ENCODE peak calls at places on chromosomes 4 and X, in seven cellular contexts. One of them, this sample, is unnamed.

GRCh38 chr4:151166662-151167061 is 67.2 kb downstream of the RPS3A start:
- DNase-seq in lower leg skin: no peak
- DNase-seq in GM23338: no peak
- DNase-seq in endothelial cell of umbilical vein: no peak
- DNase-seq in transverse colon: no peak
- DNase-seq in cardiac muscle cell: no peak
- DNase-seq in astrocyte: no peak
- DNase-seq in this sample: no peak

GRCh38 chr4:126851391-126851790 is 781.4 kb upstream of the INTU start:
- DNase-seq in lower leg skin: no peak
- DNase-seq in GM23338: no peak
- DNase-seq in endothelial cell of umbilical vein: no peak
- DNase-seq in transverse colon: no peak
- DNase-seq in cardiac muscle cell: no peak
- DNase-seq in astrocyte: peak; percentile 78
- DNase-seq in this sample: peak; percentile 28

GRCh38 chr4:47071863-47072441 is 40.6 kb downstream of the GABRB1 start:
- DNase-seq in lower leg skin: no peak
- DNase-seq in GM23338: no peak
- DNase-seq in endothelial cell of umbilical vein: peak; percentile 75
- DNase-seq in transverse colon: no peak
- DNase-seq in cardiac muscle cell: no peak
- DNase-seq in astrocyte: peak; percentile 86
- DNase-seq in this sample: peak; percentile 57

GRCh38 chr4:101141855-101142254 is 205.5 kb downstream of the PPP3CA start:
- DNase-seq in lower leg skin: no peak
- DNase-seq in GM23338: no peak
- DNase-seq in endothelial cell of umbilical vein: no peak
- DNase-seq in transverse colon: no peak
- DNase-seq in cardiac muscle cell: no peak
- DNase-seq in astrocyte: no peak
- DNase-seq in this sample: no peak

GRCh38 chrX:68419934-68420333 is 13.4 kb downstream of the OPHN1 start:
- DNase-seq in lower leg skin: no peak
- DNase-seq in GM23338: no peak
- DNase-seq in endothelial cell of umbilical vein: no peak
- DNase-seq in transverse colon: no peak
- DNase-seq in cardiac muscle cell: no peak
- DNase-seq in astrocyte: no peak
- DNase-seq in this sample: no peak

GRCh38 chr4:182555997-182556418 is 312.8 kb downstream of the TENM3 start:
- DNase-seq in lower leg skin: peak; percentile 16
- DNase-seq in GM23338: peak; percentile 86
- DNase-seq in endothelial cell of umbilical vein: no peak
- DNase-seq in transverse colon: no peak
- DNase-seq in cardiac muscle cell: no peak
- DNase-seq in astrocyte: peak; percentile 90
- DNase-seq in this sample: peak; percentile 70

GRCh38 chrX:75522565-75523411 is at the start of gene ZDHHC15:
- DNase-seq in lower leg skin: peak; percentile 18
- DNase-seq in GM23338: peak; percentile 73
- DNase-seq in endothelial cell of umbilical vein: peak; percentile 0
- DNase-seq in transverse colon: peak; percentile 17
- DNase-seq in cardiac muscle cell: peak; percentile 72
- DNase-seq in astrocyte: peak; percentile 45
- DNase-seq in this sample: no peak

GRCh38 chr4:40934671-40935070 is 184.9 kb downstream of the NSUN7 start:
- DNase-seq in lower leg skin: no peak
- DNase-seq in GM23338: peak; percentile 38
- DNase-seq in endothelial cell of umbilical vein: no peak
- DNase-seq in transverse colon: no peak
- DNase-seq in cardiac muscle cell: no peak
- DNase-seq in astrocyte: no peak
- DNase-seq in this sample: no peak

GRCh38 chr4:107794001-107794400 is 30.7 kb upstream of the SGMS2 start:
- DNase-seq in lower leg skin: no peak
- DNase-seq in GM23338: peak; percentile 6
- DNase-seq in endothelial cell of umbilical vein: no peak
- DNase-seq in transverse colon: peak; percentile 70
- DNase-seq in cardiac muscle cell: no peak
- DNase-seq in astrocyte: no peak
- DNase-seq in this sample: no peak

GRCh38 chr4:74934016-74934821 is 1.3 kb downstream of the PARM1 start:
- DNase-seq in lower leg skin: no peak
- DNase-seq in GM23338: peak; percentile 74
- DNase-seq in endothelial cell of umbilical vein: peak; percentile 42
- DNase-seq in transverse colon: peak; percentile 54
- DNase-seq in cardiac muscle cell: peak; percentile 61
- DNase-seq in astrocyte: peak; percentile 9
- DNase-seq in this sample: peak; percentile 44

GRCh38 chr4:11505225-11505971 is 76.7 kb upstream of the HS3ST1 start:
- DNase-seq in lower leg skin: no peak
- DNase-seq in GM23338: no peak
- DNase-seq in endothelial cell of umbilical vein: peak; percentile 96
- DNase-seq in transverse colon: peak; percentile 56
- DNase-seq in cardiac muscle cell: no peak
- DNase-seq in astrocyte: peak; percentile 80
- DNase-seq in this sample: peak; percentile 50

GRCh38 chr4:1504786-1505500 is 98.7 kb upstream of the NKX1-1 start:
- DNase-seq in lower leg skin: no peak
- DNase-seq in GM23338: no peak
- DNase-seq in endothelial cell of umbilical vein: no peak
- DNase-seq in transverse colon: peak; percentile 1
- DNase-seq in cardiac muscle cell: no peak
- DNase-seq in astrocyte: no peak
- DNase-seq in this sample: no peak

GRCh38 chr4:52977252-52977651 is 115.1 kb downstream of the RASL11B start:
- DNase-seq in lower leg skin: no peak
- DNase-seq in GM23338: no peak
- DNase-seq in endothelial cell of umbilical vein: no peak
- DNase-seq in transverse colon: no peak
- DNase-seq in cardiac muscle cell: no peak
- DNase-seq in astrocyte: no peak
- DNase-seq in this sample: no peak

GRCh38 chr4:144985536-144985935 is 112.5 kb downstream of the ANAPC10 start:
- DNase-seq in lower leg skin: no peak
- DNase-seq in GM23338: no peak
- DNase-seq in endothelial cell of umbilical vein: no peak
- DNase-seq in transverse colon: no peak
- DNase-seq in cardiac muscle cell: no peak
- DNase-seq in astrocyte: no peak
- DNase-seq in this sample: no peak

GRCh38 chr4:58453956-58454355 is 1343.8 kb upstream of the IGFBP7 start:
- DNase-seq in lower leg skin: no peak
- DNase-seq in GM23338: no peak
- DNase-seq in endothelial cell of umbilical vein: no peak
- DNase-seq in transverse colon: no peak
- DNase-seq in cardiac muscle cell: peak; percentile 12
- DNase-seq in astrocyte: no peak
- DNase-seq in this sample: no peak

GRCh38 chrX:135707880-135708279 is 5.6 kb upstream of the CT45A1 start:
- DNase-seq in lower leg skin: no peak
- DNase-seq in GM23338: peak; percentile 86
- DNase-seq in endothelial cell of umbilical vein: peak; percentile 7
- DNase-seq in transverse colon: peak; percentile 16
- DNase-seq in cardiac muscle cell: peak; percentile 8
- DNase-seq in astrocyte: no peak
- DNase-seq in this sample: peak; percentile 6

GRCh38 chrX:44873415-44874270 is 655 bp downstream of the KDM6A start:
- DNase-seq in lower leg skin: peak; percentile 15
- DNase-seq in GM23338: peak; percentile 30
- DNase-seq in endothelial cell of umbilical vein: peak; percentile 30
- DNase-seq in transverse colon: peak; percentile 57
- DNase-seq in cardiac muscle cell: peak; percentile 58
- DNase-seq in astrocyte: peak; percentile 22
- DNase-seq in this sample: peak; percentile 46

GRCh38 chrX:5869786-5870185 is 358.9 kb downstream of the NLGN4X start:
- DNase-seq in lower leg skin: no peak
- DNase-seq in GM23338: no peak
- DNase-seq in endothelial cell of umbilical vein: no peak
- DNase-seq in transverse colon: no peak
- DNase-seq in cardiac muscle cell: no peak
- DNase-seq in astrocyte: no peak
- DNase-seq in this sample: no peak

DNA sequence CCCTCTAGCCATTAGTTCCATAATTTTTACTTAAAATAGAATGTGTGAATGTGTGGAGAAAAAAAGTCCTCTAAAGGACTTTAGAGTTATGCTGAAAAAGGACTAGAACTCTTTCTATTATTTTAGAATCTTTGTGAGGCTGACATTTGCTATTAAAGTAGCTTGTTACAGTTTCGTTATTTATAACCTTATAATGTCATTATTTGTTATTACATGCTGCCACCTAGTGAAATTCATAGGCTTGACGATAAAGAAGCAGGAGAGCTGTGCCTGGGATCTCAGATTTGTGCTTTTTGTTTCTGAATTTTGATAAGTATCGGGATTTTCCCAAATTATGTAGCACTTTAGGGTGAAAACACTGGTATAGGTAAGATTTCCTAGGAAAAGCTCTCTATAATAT is 38.5 kb upstream of the TAPT1 start:
- DNase-seq in lower leg skin: no peak
- DNase-seq in GM23338: peak; percentile 65
- DNase-seq in endothelial cell of umbilical vein: peak; percentile 58
- DNase-seq in transverse colon: no peak
- DNase-seq in cardiac muscle cell: peak; percentile 39
- DNase-seq in astrocyte: peak; percentile 16
- DNase-seq in this sample: peak; percentile 55
- TF ChIP-seq CTCF in lower leg skin: no peak
- TF ChIP-seq CTCF in GM23338: peak; percentile 60
- TF ChIP-seq CTCF in endothelial cell of umbilical vein: peak; percentile 21
- TF ChIP-seq CTCF in transverse colon: peak; percentile 49
- TF ChIP-seq CTCF in cardiac muscle cell: peak; percentile 57
- TF ChIP-seq CTCF in astrocyte: peak; percentile 64
- TF ChIP-seq CTCF in this sample: peak; percentile 53

GRCh38 chr4:67918428-67918827 is 34.6 kb upstream of the TMPRSS11D start:
- DNase-seq in lower leg skin: no peak
- DNase-seq in GM23338: peak; percentile 46
- DNase-seq in endothelial cell of umbilical vein: no peak
- DNase-seq in transverse colon: no peak
- DNase-seq in cardiac muscle cell: no peak
- DNase-seq in astrocyte: no peak
- DNase-seq in this sample: no peak
- TF ChIP-seq CTCF in lower leg skin: no peak
- TF ChIP-seq CTCF in GM23338: peak; percentile 79
- TF ChIP-seq CTCF in endothelial cell of umbilical vein: no peak
- TF ChIP-seq CTCF in transverse colon: no peak
- TF ChIP-seq CTCF in cardiac muscle cell: no peak
- TF ChIP-seq CTCF in astrocyte: peak; percentile 52
- TF ChIP-seq CTCF in this sample: no peak

GRCh38 chrX:139201924-139202323 is 328.6 kb upstream of the F9 start:
- DNase-seq in lower leg skin: no peak
- DNase-seq in GM23338: no peak
- DNase-seq in endothelial cell of umbilical vein: no peak
- DNase-seq in transverse colon: no peak
- DNase-seq in cardiac muscle cell: no peak
- DNase-seq in astrocyte: no peak
- DNase-seq in this sample: no peak

GRCh38 chrX:139204576-139204902 is 326.0 kb upstream of the F9 start:
- DNase-seq in lower leg skin: no peak
- DNase-seq in GM23338: no peak
- DNase-seq in endothelial cell of umbilical vein: no peak
- DNase-seq in transverse colon: no peak
- DNase-seq in cardiac muscle cell: peak; percentile 17
- DNase-seq in astrocyte: no peak
- DNase-seq in this sample: no peak

GRCh38 chrX:139204903-139205667 is 325.5 kb upstream of the F9 start:
- DNase-seq in lower leg skin: no peak
- DNase-seq in GM23338: peak; percentile 69
- DNase-seq in endothelial cell of umbilical vein: no peak
- DNase-seq in transverse colon: peak; percentile 26
- DNase-seq in cardiac muscle cell: peak; percentile 47
- DNase-seq in astrocyte: peak; percentile 29
- DNase-seq in this sample: no peak

GRCh38 chrX:139202742-139203410 is 327.7 kb upstream of the F9 start:
- DNase-seq in lower leg skin: no peak
- DNase-seq in GM23338: peak; percentile 35
- DNase-seq in endothelial cell of umbilical vein: no peak
- DNase-seq in transverse colon: no peak
- DNase-seq in cardiac muscle cell: no peak
- DNase-seq in astrocyte: no peak
- DNase-seq in this sample: no peak

DNA sequence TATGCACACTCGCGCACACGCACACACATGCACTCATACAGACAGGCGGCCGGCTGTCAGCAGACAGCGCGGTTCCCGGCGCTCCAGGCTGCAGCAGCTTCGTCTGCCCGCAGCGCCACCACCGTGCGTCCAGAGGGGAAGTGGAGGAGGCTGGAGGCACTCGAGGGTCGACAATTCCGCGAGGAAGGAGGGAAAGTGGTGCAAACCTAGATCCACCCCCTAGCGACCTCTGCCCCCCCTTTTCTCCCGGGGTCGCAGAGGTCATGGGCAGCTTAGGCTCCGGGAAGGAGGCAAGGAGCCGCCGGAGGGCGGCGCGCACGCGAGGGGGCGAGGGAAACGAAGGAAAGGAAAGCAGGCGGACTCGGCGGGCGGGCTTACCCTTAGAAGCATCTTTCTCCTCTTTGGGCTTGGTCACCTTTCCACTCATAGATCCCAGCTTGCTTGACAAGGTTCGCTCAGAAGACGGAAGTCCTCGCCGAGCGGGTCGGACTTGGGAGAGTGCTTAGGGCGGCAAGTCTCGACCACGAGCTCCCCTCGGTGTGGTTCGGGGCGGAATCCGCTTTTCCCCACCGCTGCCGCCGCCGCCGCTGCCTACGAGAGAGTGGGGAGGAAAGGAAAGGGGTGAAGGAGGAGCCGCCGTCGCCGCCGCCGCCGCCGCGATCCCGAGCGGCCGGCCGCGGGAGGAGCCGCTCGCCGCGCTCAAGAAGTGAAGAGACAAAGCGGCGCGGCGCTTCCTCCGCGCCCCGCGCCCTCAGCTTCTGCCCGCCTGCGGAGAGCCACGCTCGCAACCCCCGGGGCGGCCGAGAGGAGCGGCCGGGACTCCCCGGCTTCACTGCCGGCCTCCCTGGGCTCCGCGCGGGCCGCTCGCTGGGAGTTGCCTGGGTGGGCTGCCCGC is 326.6 kb upstream of the F9 start:
- DNase-seq in lower leg skin: no peak
- DNase-seq in GM23338: peak; percentile 13
- DNase-seq in endothelial cell of umbilical vein: no peak
- DNase-seq in transverse colon: no peak
- DNase-seq in cardiac muscle cell: peak; percentile 44
- DNase-seq in astrocyte: no peak
- DNase-seq in this sample: no peak
- TF ChIP-seq CTCF in lower leg skin: no peak
- TF ChIP-seq CTCF in GM23338: peak; percentile 0
- TF ChIP-seq CTCF in endothelial cell of umbilical vein: no peak
- TF ChIP-seq CTCF in transverse colon: no peak
- TF ChIP-seq CTCF in cardiac muscle cell: no peak
- TF ChIP-seq CTCF in astrocyte: no peak
- TF ChIP-seq CTCF in this sample: no peak

DNA sequence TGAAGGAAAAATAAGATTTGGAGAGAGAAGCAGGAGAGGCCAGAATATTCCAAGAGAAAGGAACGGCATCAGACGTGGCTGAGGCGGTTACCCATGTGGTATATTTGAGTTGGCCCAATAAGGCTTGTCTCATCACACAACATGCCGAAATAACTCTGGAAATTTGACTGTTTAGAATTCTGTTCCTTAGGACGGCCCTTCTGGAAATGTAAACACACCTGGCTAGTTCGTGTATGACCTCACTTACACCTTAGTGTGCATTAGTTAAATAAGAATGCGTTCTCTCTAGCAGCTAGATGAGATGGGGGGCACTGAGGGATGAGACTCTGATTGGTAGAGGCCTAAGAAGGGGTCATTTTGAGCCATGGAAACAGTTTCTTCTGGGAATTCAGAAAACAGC is 33.2 kb upstream of the PLAC1 start:
- DNase-seq in lower leg skin: no peak
- DNase-seq in GM23338: no peak
- DNase-seq in endothelial cell of umbilical vein: no peak
- DNase-seq in transverse colon: no peak
- DNase-seq in cardiac muscle cell: no peak
- DNase-seq in astrocyte: no peak
- DNase-seq in this sample: no peak
- TF ChIP-seq CTCF in lower leg skin: no peak
- TF ChIP-seq CTCF in GM23338: no peak
- TF ChIP-seq CTCF in endothelial cell of umbilical vein: no peak
- TF ChIP-seq CTCF in transverse colon: no peak
- TF ChIP-seq CTCF in cardiac muscle cell: no peak
- TF ChIP-seq CTCF in astrocyte: no peak
- TF ChIP-seq CTCF in this sample: no peak